ENCODE peak calls at places on chromosomes 1 and 21, in ten cellular contexts. One of them, this sample, is unnamed.

GRCh38 chr1:23591460-23592208 is 32.3 kb upstream of the ID3 start:
- DNase-seq in T-helper 2 cell: peak
- DNase-seq in fibroblast of pulmonary artery: no peak
- DNase-seq in AML-193: no peak
- DNase-seq in left lung: no peak
- DNase-seq in pancreas: no peak
- DNase-seq in GM12892: no peak
- DNase-seq in T-helper 1 cell: no peak
- DNase-seq in endothelial cell: no peak
- DNase-seq in activated CD8-positive, alpha-beta memory T cell treated with anti-CD3 and anti-CD28 coated beads, Interleukin-2, amount 50 U/mL, for 48 hours: peak
- DNase-seq in this sample: no peak

GRCh38 chr1:118247593-118247992 is 62.6 kb upstream of the SPAG17 start:
- DNase-seq in T-helper 2 cell: no peak
- DNase-seq in fibroblast of pulmonary artery: peak
- DNase-seq in AML-193: no peak
- DNase-seq in left lung: no peak
- DNase-seq in pancreas: no peak
- DNase-seq in GM12892: no peak
- DNase-seq in T-helper 1 cell: no peak
- DNase-seq in endothelial cell: peak
- DNase-seq in activated CD8-positive, alpha-beta memory T cell treated with anti-CD3 and anti-CD28 coated beads, Interleukin-2, amount 50 U/mL, for 48 hours: no peak
- DNase-seq in this sample: no peak

GRCh38 chr1:204716687-204717086 is 31.1 kb upstream of the LRRN2 start:
- DNase-seq in T-helper 2 cell: no peak
- DNase-seq in fibroblast of pulmonary artery: no peak
- DNase-seq in AML-193: no peak
- DNase-seq in left lung: no peak
- DNase-seq in pancreas: no peak
- DNase-seq in GM12892: no peak
- DNase-seq in T-helper 1 cell: no peak
- DNase-seq in endothelial cell: no peak
- DNase-seq in activated CD8-positive, alpha-beta memory T cell treated with anti-CD3 and anti-CD28 coated beads, Interleukin-2, amount 50 U/mL, for 48 hours: no peak
- DNase-seq in this sample: no peak

GRCh38 chr1:223771814-223772770 is 59.8 kb downstream of the CAPN2 start:
- DNase-seq in T-helper 2 cell: no peak
- DNase-seq in fibroblast of pulmonary artery: peak
- DNase-seq in AML-193: no peak
- DNase-seq in left lung: peak
- DNase-seq in pancreas: no peak
- DNase-seq in GM12892: no peak
- DNase-seq in T-helper 1 cell: no peak
- DNase-seq in endothelial cell: peak
- DNase-seq in activated CD8-positive, alpha-beta memory T cell treated with anti-CD3 and anti-CD28 coated beads, Interleukin-2, amount 50 U/mL, for 48 hours: peak
- DNase-seq in this sample: peak

GRCh38 chr1:39623053-39623452 is 16.4 kb downstream of the HEYL start:
- DNase-seq in T-helper 2 cell: no peak
- DNase-seq in fibroblast of pulmonary artery: no peak
- DNase-seq in AML-193: no peak
- DNase-seq in left lung: no peak
- DNase-seq in pancreas: peak
- DNase-seq in GM12892: no peak
- DNase-seq in T-helper 1 cell: no peak
- DNase-seq in endothelial cell: no peak
- DNase-seq in activated CD8-positive, alpha-beta memory T cell treated with anti-CD3 and anti-CD28 coated beads, Interleukin-2, amount 50 U/mL, for 48 hours: no peak
- DNase-seq in this sample: no peak

GRCh38 chr1:201576914-201577313 is 38.0 kb downstream of the NAV1 start:
- DNase-seq in T-helper 2 cell: no peak
- DNase-seq in fibroblast of pulmonary artery: no peak
- DNase-seq in AML-193: no peak
- DNase-seq in left lung: no peak
- DNase-seq in pancreas: no peak
- DNase-seq in GM12892: no peak
- DNase-seq in T-helper 1 cell: no peak
- DNase-seq in endothelial cell: no peak
- DNase-seq in activated CD8-positive, alpha-beta memory T cell treated with anti-CD3 and anti-CD28 coated beads, Interleukin-2, amount 50 U/mL, for 48 hours: no peak
- DNase-seq in this sample: no peak

GRCh38 chr1:172778461-172779455 is 119.9 kb downstream of the FASLG start:
- DNase-seq in T-helper 2 cell: no peak
- DNase-seq in fibroblast of pulmonary artery: peak
- DNase-seq in AML-193: no peak
- DNase-seq in left lung: no peak
- DNase-seq in pancreas: no peak
- DNase-seq in GM12892: peak
- DNase-seq in T-helper 1 cell: no peak
- DNase-seq in endothelial cell: no peak
- DNase-seq in activated CD8-positive, alpha-beta memory T cell treated with anti-CD3 and anti-CD28 coated beads, Interleukin-2, amount 50 U/mL, for 48 hours: no peak
- DNase-seq in this sample: no peak

GRCh38 chr1:32247983-32248889 is 1.2 kb downstream of the FAM167B start:
- DNase-seq in T-helper 2 cell: peak
- DNase-seq in fibroblast of pulmonary artery: peak
- DNase-seq in AML-193: peak
- DNase-seq in left lung: peak
- DNase-seq in pancreas: peak
- DNase-seq in GM12892: peak
- DNase-seq in T-helper 1 cell: peak
- DNase-seq in endothelial cell: peak
- DNase-seq in activated CD8-positive, alpha-beta memory T cell treated with anti-CD3 and anti-CD28 coated beads, Interleukin-2, amount 50 U/mL, for 48 hours: peak
- DNase-seq in this sample: peak

GRCh38 chr1:28905921-28906666 is 8.3 kb upstream of the EPB41 start:
- DNase-seq in T-helper 2 cell: no peak
- DNase-seq in fibroblast of pulmonary artery: no peak
- DNase-seq in AML-193: no peak
- DNase-seq in left lung: no peak
- DNase-seq in pancreas: no peak
- DNase-seq in GM12892: no peak
- DNase-seq in T-helper 1 cell: no peak
- DNase-seq in endothelial cell: no peak
- DNase-seq in activated CD8-positive, alpha-beta memory T cell treated with anti-CD3 and anti-CD28 coated beads, Interleukin-2, amount 50 U/mL, for 48 hours: no peak
- DNase-seq in this sample: no peak

GRCh38 chr1:70071597-70071996 is 133.8 kb downstream of the LRRC40 start:
- DNase-seq in T-helper 2 cell: no peak
- DNase-seq in fibroblast of pulmonary artery: peak
- DNase-seq in AML-193: no peak
- DNase-seq in left lung: no peak
- DNase-seq in pancreas: no peak
- DNase-seq in GM12892: no peak
- DNase-seq in T-helper 1 cell: no peak
- DNase-seq in endothelial cell: no peak
- DNase-seq in activated CD8-positive, alpha-beta memory T cell treated with anti-CD3 and anti-CD28 coated beads, Interleukin-2, amount 50 U/mL, for 48 hours: no peak
- DNase-seq in this sample: no peak

GRCh38 chr1:177464682-177465081 is 293.9 kb downstream of the BRINP2 start:
- DNase-seq in T-helper 2 cell: no peak
- DNase-seq in fibroblast of pulmonary artery: no peak
- DNase-seq in AML-193: no peak
- DNase-seq in left lung: no peak
- DNase-seq in pancreas: no peak
- DNase-seq in GM12892: no peak
- DNase-seq in T-helper 1 cell: no peak
- DNase-seq in endothelial cell: no peak
- DNase-seq in activated CD8-positive, alpha-beta memory T cell treated with anti-CD3 and anti-CD28 coated beads, Interleukin-2, amount 50 U/mL, for 48 hours: no peak
- DNase-seq in this sample: no peak

GRCh38 chr1:160169553-160170399 is 18.4 kb downstream of the ATP1A4 start:
- DNase-seq in T-helper 2 cell: no peak
- DNase-seq in fibroblast of pulmonary artery: no peak
- DNase-seq in AML-193: peak
- DNase-seq in left lung: no peak
- DNase-seq in pancreas: no peak
- DNase-seq in GM12892: no peak
- DNase-seq in T-helper 1 cell: no peak
- DNase-seq in endothelial cell: no peak
- DNase-seq in activated CD8-positive, alpha-beta memory T cell treated with anti-CD3 and anti-CD28 coated beads, Interleukin-2, amount 50 U/mL, for 48 hours: no peak
- DNase-seq in this sample: no peak

GRCh38 chr1:204384636-204385354 is 25.1 kb upstream of the PLEKHA6 start:
- DNase-seq in T-helper 2 cell: no peak
- DNase-seq in fibroblast of pulmonary artery: peak
- DNase-seq in AML-193: no peak
- DNase-seq in left lung: no peak
- DNase-seq in pancreas: peak
- DNase-seq in GM12892: no peak
- DNase-seq in T-helper 1 cell: no peak
- DNase-seq in endothelial cell: no peak
- DNase-seq in activated CD8-positive, alpha-beta memory T cell treated with anti-CD3 and anti-CD28 coated beads, Interleukin-2, amount 50 U/mL, for 48 hours: peak
- DNase-seq in this sample: no peak

GRCh38 chr1:175317795-175318194 is 125.2 kb upstream of the KIAA0040 start:
- DNase-seq in T-helper 2 cell: no peak
- DNase-seq in fibroblast of pulmonary artery: peak
- DNase-seq in AML-193: no peak
- DNase-seq in left lung: no peak
- DNase-seq in pancreas: peak
- DNase-seq in GM12892: no peak
- DNase-seq in T-helper 1 cell: no peak
- DNase-seq in endothelial cell: no peak
- DNase-seq in activated CD8-positive, alpha-beta memory T cell treated with anti-CD3 and anti-CD28 coated beads, Interleukin-2, amount 50 U/mL, for 48 hours: no peak
- DNase-seq in this sample: no peak

GRCh38 chr1:39346876-39347275 is 142.4 kb downstream of the MACF1 start:
- DNase-seq in T-helper 2 cell: no peak
- DNase-seq in fibroblast of pulmonary artery: no peak
- DNase-seq in AML-193: no peak
- DNase-seq in left lung: no peak
- DNase-seq in pancreas: no peak
- DNase-seq in GM12892: no peak
- DNase-seq in T-helper 1 cell: no peak
- DNase-seq in endothelial cell: no peak
- DNase-seq in activated CD8-positive, alpha-beta memory T cell treated with anti-CD3 and anti-CD28 coated beads, Interleukin-2, amount 50 U/mL, for 48 hours: no peak
- DNase-seq in this sample: no peak

GRCh38 chr1:231612393-231613089 is 14.0 kb upstream of the DISC1 start:
- DNase-seq in T-helper 2 cell: peak
- DNase-seq in fibroblast of pulmonary artery: no peak
- DNase-seq in AML-193: peak
- DNase-seq in left lung: peak
- DNase-seq in pancreas: no peak
- DNase-seq in GM12892: no peak
- DNase-seq in T-helper 1 cell: peak
- DNase-seq in endothelial cell: no peak
- DNase-seq in activated CD8-positive, alpha-beta memory T cell treated with anti-CD3 and anti-CD28 coated beads, Interleukin-2, amount 50 U/mL, for 48 hours: no peak
- DNase-seq in this sample: no peak

GRCh38 chr1:157157481-157158190 is 19.4 kb upstream of the ETV3 start:
- DNase-seq in T-helper 2 cell: no peak
- DNase-seq in fibroblast of pulmonary artery: peak
- DNase-seq in AML-193: no peak
- DNase-seq in left lung: no peak
- DNase-seq in pancreas: no peak
- DNase-seq in GM12892: no peak
- DNase-seq in T-helper 1 cell: no peak
- DNase-seq in endothelial cell: no peak
- DNase-seq in activated CD8-positive, alpha-beta memory T cell treated with anti-CD3 and anti-CD28 coated beads, Interleukin-2, amount 50 U/mL, for 48 hours: no peak
- DNase-seq in this sample: no peak

GRCh38 chr21:37532868-37533780 is 166.6 kb downstream of the DYRK1A start:
- DNase-seq in T-helper 2 cell: no peak
- DNase-seq in fibroblast of pulmonary artery: peak
- DNase-seq in AML-193: no peak
- DNase-seq in left lung: peak
- DNase-seq in pancreas: peak
- DNase-seq in GM12892: no peak
- DNase-seq in T-helper 1 cell: no peak
- DNase-seq in endothelial cell: no peak
- DNase-seq in activated CD8-positive, alpha-beta memory T cell treated with anti-CD3 and anti-CD28 coated beads, Interleukin-2, amount 50 U/mL, for 48 hours: peak
- DNase-seq in this sample: peak

GRCh38 chr1:24155011-24155782 is 12.3 kb upstream of the IL22RA1 start:
- DNase-seq in T-helper 2 cell: no peak
- DNase-seq in fibroblast of pulmonary artery: no peak
- DNase-seq in AML-193: no peak
- DNase-seq in left lung: no peak
- DNase-seq in pancreas: peak
- DNase-seq in GM12892: peak
- DNase-seq in T-helper 1 cell: no peak
- DNase-seq in endothelial cell: peak
- DNase-seq in activated CD8-positive, alpha-beta memory T cell treated with anti-CD3 and anti-CD28 coated beads, Interleukin-2, amount 50 U/mL, for 48 hours: peak
- DNase-seq in this sample: no peak

GRCh38 chr21:40730051-40730760 is 116.8 kb downstream of the DSCAM start:
- DNase-seq in T-helper 2 cell: no peak
- DNase-seq in fibroblast of pulmonary artery: no peak
- DNase-seq in AML-193: no peak
- DNase-seq in left lung: no peak
- DNase-seq in pancreas: no peak
- DNase-seq in GM12892: no peak
- DNase-seq in T-helper 1 cell: no peak
- DNase-seq in endothelial cell: no peak
- DNase-seq in activated CD8-positive, alpha-beta memory T cell treated with anti-CD3 and anti-CD28 coated beads, Interleukin-2, amount 50 U/mL, for 48 hours: no peak
- DNase-seq in this sample: no peak

GRCh38 chr1:202243006-202243405 is 49.4 kb downstream of the LGR6 start:
- DNase-seq in T-helper 2 cell: no peak
- DNase-seq in fibroblast of pulmonary artery: no peak
- DNase-seq in AML-193: no peak
- DNase-seq in left lung: no peak
- DNase-seq in pancreas: no peak
- DNase-seq in GM12892: no peak
- DNase-seq in T-helper 1 cell: no peak
- DNase-seq in endothelial cell: no peak
- DNase-seq in activated CD8-positive, alpha-beta memory T cell treated with anti-CD3 and anti-CD28 coated beads, Interleukin-2, amount 50 U/mL, for 48 hours: peak
- DNase-seq in this sample: peak

GRCh38 chr21:25999935-26000582 is 170.5 kb downstream of the APP start:
- DNase-seq in T-helper 2 cell: no peak
- DNase-seq in fibroblast of pulmonary artery: no peak
- DNase-seq in AML-193: no peak
- DNase-seq in left lung: no peak
- DNase-seq in pancreas: no peak
- DNase-seq in GM12892: no peak
- DNase-seq in T-helper 1 cell: no peak
- DNase-seq in endothelial cell: no peak
- DNase-seq in activated CD8-positive, alpha-beta memory T cell treated with anti-CD3 and anti-CD28 coated beads, Interleukin-2, amount 50 U/mL, for 48 hours: peak
- DNase-seq in this sample: no peak

GRCh38 chr1:187931781-187932180 is 1103.0 kb downstream of the PLA2G4A start:
- DNase-seq in T-helper 2 cell: no peak
- DNase-seq in fibroblast of pulmonary artery: no peak
- DNase-seq in AML-193: no peak
- DNase-seq in left lung: no peak
- DNase-seq in pancreas: no peak
- DNase-seq in GM12892: no peak
- DNase-seq in T-helper 1 cell: no peak
- DNase-seq in endothelial cell: no peak
- DNase-seq in activated CD8-positive, alpha-beta memory T cell treated with anti-CD3 and anti-CD28 coated beads, Interleukin-2, amount 50 U/mL, for 48 hours: no peak
- DNase-seq in this sample: no peak

GRCh38 chr21:36166705-36167104 is 10.1 kb downstream of the DOP1B start:
- DNase-seq in T-helper 2 cell: no peak
- DNase-seq in fibroblast of pulmonary artery: no peak
- DNase-seq in AML-193: no peak
- DNase-seq in left lung: no peak
- DNase-seq in pancreas: no peak
- DNase-seq in GM12892: no peak
- DNase-seq in T-helper 1 cell: no peak
- DNase-seq in endothelial cell: no peak
- DNase-seq in activated CD8-positive, alpha-beta memory T cell treated with anti-CD3 and anti-CD28 coated beads, Interleukin-2, amount 50 U/mL, for 48 hours: no peak
- DNase-seq in this sample: no peak

GRCh38 chr1:101479945-101480344 is 243.1 kb downstream of the S1PR1 start:
- DNase-seq in T-helper 2 cell: no peak
- DNase-seq in fibroblast of pulmonary artery: no peak
- DNase-seq in AML-193: no peak
- DNase-seq in left lung: no peak
- DNase-seq in pancreas: no peak
- DNase-seq in GM12892: no peak
- DNase-seq in T-helper 1 cell: no peak
- DNase-seq in endothelial cell: no peak
- DNase-seq in activated CD8-positive, alpha-beta memory T cell treated with anti-CD3 and anti-CD28 coated beads, Interleukin-2, amount 50 U/mL, for 48 hours: no peak
- DNase-seq in this sample: no peak

GRCh38 chr1:30641557-30642353 is 81.6 kb downstream of the MATN1 start:
- DNase-seq in T-helper 2 cell: no peak
- DNase-seq in fibroblast of pulmonary artery: no peak
- DNase-seq in AML-193: no peak
- DNase-seq in left lung: no peak
- DNase-seq in pancreas: no peak
- DNase-seq in GM12892: no peak
- DNase-seq in T-helper 1 cell: no peak
- DNase-seq in endothelial cell: no peak
- DNase-seq in activated CD8-positive, alpha-beta memory T cell treated with anti-CD3 and anti-CD28 coated beads, Interleukin-2, amount 50 U/mL, for 48 hours: no peak
- DNase-seq in this sample: no peak

GRCh38 chr21:45364464-45365185 is 40.3 kb upstream of the COL18A1 start:
- DNase-seq in T-helper 2 cell: no peak
- DNase-seq in fibroblast of pulmonary artery: peak
- DNase-seq in AML-193: no peak
- DNase-seq in left lung: no peak
- DNase-seq in pancreas: no peak
- DNase-seq in GM12892: no peak
- DNase-seq in T-helper 1 cell: no peak
- DNase-seq in endothelial cell: no peak
- DNase-seq in activated CD8-positive, alpha-beta memory T cell treated with anti-CD3 and anti-CD28 coated beads, Interleukin-2, amount 50 U/mL, for 48 hours: no peak
- DNase-seq in this sample: no peak

GRCh38 chr1:26234644-26235384 is 814 bp downstream of the CEP85 start:
- DNase-seq in T-helper 2 cell: no peak
- DNase-seq in fibroblast of pulmonary artery: peak
- DNase-seq in AML-193: peak
- DNase-seq in left lung: no peak
- DNase-seq in pancreas: no peak
- DNase-seq in GM12892: no peak
- DNase-seq in T-helper 1 cell: no peak
- DNase-seq in endothelial cell: no peak
- DNase-seq in activated CD8-positive, alpha-beta memory T cell treated with anti-CD3 and anti-CD28 coated beads, Interleukin-2, amount 50 U/mL, for 48 hours: peak
- DNase-seq in this sample: no peak

This sample was measured in RWPE2.